ENCODE peak calls at places on chromosomes 13 and 19, in six cellular contexts. T, Z, B, C, R and F are unnamed samples.

GRCh38 chr13:25421602-25422001 is 49.8 kb downstream of the ATP8A2 start:
- DNase-seq in Z (no peak), T (no peak), C (no peak), B (no peak), R (no peak), F (no peak)

GRCh38 chr13:112967666-112968379 is 1.2 kb upstream of the MCF2L start:
- DNase-seq in Z (peak; percentile 41), C (peak; percentile 50), R (no peak), T (peak; percentile 35), B (no peak), F (no peak)

GRCh38 chr13:43023244-43023931 is at the start of gene DNAJC15:
- DNase-seq in B (peak; percentile 83), Z (peak; percentile 89), R (peak; percentile 85), C (peak; percentile 86), T (no peak), F (peak; percentile 84)

GRCh38 chr13:57286511-57287098 is 119.6 kb downstream of the PRR20E start:
- DNase-seq in T (no peak), C (no peak), R (no peak), B (no peak), Z (no peak), F (no peak)

GRCh38 chr13:87798536-87798935 is 127.4 kb downstream of the SLITRK5 start:
- DNase-seq in T (no peak), B (no peak), R (no peak), C (no peak), Z (no peak), F (no peak)

GRCh38 chr13:96229356-96229755 is 139.4 kb downstream of the HS6ST3 start:
- DNase-seq in R (no peak), C (no peak), Z (no peak), B (no peak), T (peak; percentile 32), F (peak; percentile 2)

GRCh38 chr13:31749929-31750328 is 10.6 kb downstream of the RXFP2 start:
- DNase-seq in T (peak; percentile 81), B (peak; percentile 94), Z (no peak), R (peak; percentile 40), C (peak; percentile 95), F (peak; percentile 98)

GRCh38 chr19:10364644-10365043 is 15.7 kb downstream of the TYK2 start:
- DNase-seq in C (no peak), B (no peak), R (no peak), T (no peak), Z (no peak), F (no peak)

GRCh38 chr13:42832341-42833153 is 51.2 kb downstream of the FAM216B start:
- DNase-seq in B (peak; percentile 94), Z (no peak), C (peak; percentile 96), T (peak; percentile 84), R (no peak), F (peak; percentile 97)

GRCh38 chr19:1809663-1810062 is 2.4 kb downstream of the ATP8B3 start:
- DNase-seq in T (no peak), C (no peak), Z (no peak), B (no peak), R (no peak), F (no peak)

GRCh38 chr19:30318261-30318660 is 53.9 kb upstream of the ZNF536 start:
- DNase-seq in B (no peak), C (no peak), Z (no peak), R (no peak), T (no peak), F (no peak)

GRCh38 chr19:40598121-40598917 is 2.9 kb upstream of the LTBP4 start:
- DNase-seq in Z (peak; percentile 93), R (peak; percentile 86), T (peak; percentile 70), C (peak; percentile 73), B (peak; percentile 87), F (peak; percentile 87)

GRCh38 chr19:46602392-46603194 is 1.5 kb downstream of the CALM3 start:
- DNase-seq in R (no peak), B (no peak), Z (peak; percentile 73), T (no peak), C (no peak), F (no peak)

GRCh38 chr13:48843630-48844380 is 131.9 kb upstream of the FNDC3A start:
- DNase-seq in T (no peak), Z (no peak), C (no peak), B (no peak), R (no peak), F (no peak)

GRCh38 chr13:31725841-31726240 is 13.5 kb upstream of the RXFP2 start:
- DNase-seq in Z (no peak), R (no peak), C (no peak), B (no peak), T (no peak), F (peak; percentile 25)

GRCh38 chr19:590396-590745 is 690 bp downstream of the HCN2 start:
- DNase-seq in R (no peak), T (peak; percentile 25), B (peak; percentile 30), C (no peak), Z (no peak), F (peak; percentile 36)

GRCh38 chr19:2552859-2553258 is 76.9 kb downstream of the GADD45B start:
- DNase-seq in C (no peak), B (no peak), R (no peak), T (no peak), Z (no peak), F (peak; percentile 27)

GRCh38 chr19:17755977-17756670 is 4.8 kb downstream of the FCHO1 start:
- DNase-seq in R (no peak), C (no peak), B (peak; percentile 50), T (no peak), Z (no peak), F (peak; percentile 47)

GRCh38 chr13:72648513-72649065 is 78.8 kb downstream of the MZT1 start:
- DNase-seq in R (no peak), B (no peak), C (no peak), Z (no peak), T (no peak), F (no peak)

GRCh38 chr13:59906413-59907027 is 257.2 kb downstream of the DIAPH3 start:
- DNase-seq in Z (no peak), B (peak; percentile 58), C (peak; percentile 51), T (no peak), R (no peak), F (peak; percentile 68)

GRCh38 chr13:28375250-28375930 is 119.5 kb downstream of the FLT1 start:
- DNase-seq in R (no peak), T (no peak), Z (no peak), B (no peak), C (no peak), F (no peak)

GRCh38 chr13:94416454-94417080 is 62.9 kb downstream of the DCT start:
- DNase-seq in R (no peak), Z (no peak), C (no peak), T (peak; percentile 15), B (peak; percentile 24), F (peak; percentile 25)

GRCh38 chr13:24071423-24072075 is 89.0 kb upstream of the SPATA13 start:
- DNase-seq in C (peak; percentile 85), B (peak; percentile 48), T (peak; percentile 7), Z (no peak), R (no peak), F (peak; percentile 63)

GRCh38 chr19:44796701-44797115 is 12.2 kb upstream of the BCAM start:
- DNase-seq in R (no peak), B (peak; percentile 23), C (no peak), T (no peak), Z (no peak), F (no peak)

GRCh38 chr13:50130686-50131051 is 115.4 kb downstream of the KCNRG start:
- DNase-seq in C (peak; percentile 58), T (no peak), R (no peak), B (peak; percentile 47), Z (peak; percentile 71), F (peak; percentile 59)

GRCh38 chr13:60583196-60583908 is 186.3 kb downstream of the TDRD3 start:
- DNase-seq in Z (no peak), T (no peak), C (peak; percentile 89), R (peak; percentile 56), B (peak; percentile 16), F (peak; percentile 92)

GRCh38 chr13:62512194-62513141 is 1096.8 kb upstream of the PCDH20 start:
- DNase-seq in C (peak; percentile 6), Z (no peak), B (peak; percentile 32), R (no peak), T (no peak), F (peak; percentile 23)

GRCh38 chr13:84192125-84192524 is 309.9 kb upstream of the SLITRK1 start:
- DNase-seq in R (no peak), B (peak; percentile 76), Z (no peak), T (peak; percentile 90), C (peak; percentile 87), F (peak; percentile 58)

GRCh38 chr13:69970521-69970920 is 137.1 kb upstream of the ATXN8OS start:
- DNase-seq in C (no peak), B (no peak), T (no peak), R (no peak), Z (no peak), F (peak; percentile 5)

DNA sequence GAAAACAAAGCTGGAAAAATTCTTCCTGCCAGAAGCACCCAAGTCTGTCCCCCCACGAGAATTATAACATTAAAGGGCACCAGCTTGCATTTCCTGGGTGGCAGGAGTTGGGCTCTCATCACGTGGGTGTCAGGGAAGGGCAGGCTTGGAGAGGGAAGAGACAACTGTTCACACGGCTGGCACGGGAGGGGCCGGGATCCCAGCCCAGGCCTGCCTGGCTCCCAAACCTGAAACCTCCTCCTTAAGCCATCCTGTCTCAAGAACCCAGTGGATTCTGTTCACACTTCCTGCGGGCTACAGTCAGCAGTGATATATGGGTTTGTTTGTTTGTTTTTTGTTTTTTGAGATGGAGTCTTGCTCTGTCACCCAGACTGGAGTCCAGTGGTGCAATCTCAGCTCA is 12.2 kb downstream of the GRIK5 start:
- DNase-seq in T (no peak), R (no peak), B (no peak), C (no peak), Z (no peak), F (no peak)
- TF ChIP-seq CTCF in T (no peak), R (no peak), B (no peak), C (no peak), Z (no peak), F (no peak)

GRCh38 chr13:106153876-106154275 is 381.6 kb downstream of the EFNB2 start:
- DNase-seq in T (no peak), B (no peak), R (no peak), Z (no peak), C (no peak), F (no peak)

GRCh38 chr13:106152047-106152446 is 383.4 kb downstream of the EFNB2 start:
- DNase-seq in B (no peak), C (no peak), T (peak; percentile 45), Z (no peak), R (no peak), F (no peak)

GRCh38 chr13:106155411-106155810 is 380.1 kb downstream of the EFNB2 start:
- DNase-seq in R (no peak), Z (no peak), B (peak; percentile 79), C (peak; percentile 45), T (peak; percentile 87), F (no peak)

GRCh38 chr13:106151056-106151699 is 384.3 kb downstream of the EFNB2 start:
- DNase-seq in T (peak; percentile 99), R (no peak), B (peak; percentile 84), C (peak; percentile 98), Z (no peak), F (peak; percentile 90)

GRCh38 chr13:106153041-106153440 is 382.4 kb downstream of the EFNB2 start:
- DNase-seq in R (no peak), Z (no peak), B (no peak), C (no peak), T (no peak), F (no peak)
- H3K4me3 ChIP-seq in R (no peak overlapping the region), Z (no peak overlapping the region), B (no peak overlapping the region), C (no peak overlapping the region), T (no peak overlapping the region), F (no peak overlapping the region)

GRCh38 chr19:55407625-55408319 is at the start of gene UBE2S:
- DNase-seq in R (peak; percentile 99), Z (peak; percentile 99), C (peak; percentile 99), T (peak; percentile 98), B (peak; percentile 99), F (peak; percentile 100)
- TF ChIP-seq CTCF in R (no peak), Z (no peak), C (no peak), T (no peak), B (peak; percentile 3), F (no peak)

GRCh38 chr13:99909097-99909835 is 62.3 kb downstream of the ZIC5 start:
- DNase-seq in R (no peak), Z (no peak), T (no peak), C (no peak), B (no peak), F (no peak)
- H3K4me3 ChIP-seq in R (no peak overlapping the region), Z (no peak overlapping the region), T (no peak overlapping the region), C (no peak overlapping the region), B (no peak overlapping the region), F (no peak overlapping the region)